ENCODE peak calls at places on chromosomes 11 and 22, in six cellular contexts. J is tibial artery, B is lower leg skin, L is fibroblast of pulmonary artery, Y is tibial nerve, V is sigmoid colon. U is an unnamed sample.

GRCh38 chr22:36910461-36910860 is 3.0 kb upstream of the CSF2RB start:
- DNase-seq in Y (no peak), V (no peak), B (no peak), J (no peak), L (no peak), U (no peak)

GRCh38 chr11:67056640-67057409 is at the start of gene RHOD:
- DNase-seq in B (no peak), V (no peak), Y (peak), L (no peak), J (peak), U (no peak)

GRCh38 chr22:47740109-47740805 is 977.8 kb downstream of the TBC1D22A start:
- DNase-seq in J (no peak), V (no peak), Y (no peak), B (peak), L (no peak), U (no peak)

GRCh38 chr22:18008136-18008535 is 16.2 kb downstream of the MICAL3 start:
- DNase-seq in B (peak), J (no peak), Y (no peak), V (no peak), L (no peak), U (no peak)

GRCh38 chr11:134625631-134626030 is 213.6 kb upstream of the B3GAT1 start:
- DNase-seq in J (no peak), B (peak), L (no peak), Y (no peak), V (no peak), U (no peak)

GRCh38 chr11:14342906-14343305 is 16.1 kb downstream of the RRAS2 start:
- DNase-seq in Y (no peak), L (peak), B (no peak), V (no peak), J (no peak), U (peak)

GRCh38 chr11:34417203-34417602 is 21.5 kb upstream of the CAT start:
- DNase-seq in B (no peak), V (no peak), J (no peak), L (no peak), Y (no peak), U (no peak)

GRCh38 chr22:18108187-18108586 is 2.4 kb upstream of the TUBA8 start:
- DNase-seq in B (no peak), L (no peak), V (no peak), Y (no peak), J (no peak), U (no peak)

GRCh38 chr11:129787518-129787917 is 28.1 kb upstream of the TMEM45B start:
- DNase-seq in J (no peak), L (no peak), Y (no peak), V (no peak), B (no peak), U (no peak)

GRCh38 chr11:47861762-47862161 is 13.6 kb upstream of the NUP160 start:
- DNase-seq in L (peak), V (no peak), J (no peak), B (no peak), Y (no peak), U (peak)

GRCh38 chr11:67286621-67287333 is 2.3 kb upstream of the ANKRD13D start:
- DNase-seq in J (no peak), V (peak), L (no peak), B (no peak), Y (no peak), U (no peak)

GRCh38 chr11:43582024-43582836 is 98.3 kb upstream of the HSD17B12 start:
- DNase-seq in J (no peak), L (no peak), V (no peak), B (no peak), Y (no peak), U (no peak)

GRCh38 chr11:120182790-120183491 is 27.9 kb upstream of the OAF start:
- DNase-seq in Y (peak), V (peak), J (peak), B (peak), L (no peak), U (peak)
- TF ChIP-seq CTCF in Y (no peak), V (peak), J (no peak), B (no peak), L (peak), U (peak)

GRCh38 chr11:1841511-1842148 is 2.8 kb downstream of the TNNI2 start:
- DNase-seq in J (no peak), Y (no peak), V (no peak), B (no peak), L (no peak), U (no peak)

GRCh38 chr11:1840780-1841480 is 2.1 kb downstream of the TNNI2 start:
- DNase-seq in B (no peak), Y (no peak), V (no peak), J (no peak), L (no peak), U (no peak)

GRCh38 chr11:1839204-1839923 is 583 bp downstream of the TNNI2 start:
- DNase-seq in B (no peak), L (no peak), Y (no peak), V (no peak), J (no peak), U (no peak)

GRCh38 chr11:1838426-1839131 is at the start of gene TNNI2:
- DNase-seq in B (no peak), J (no peak), V (no peak), L (no peak), Y (no peak), U (no peak)

DNA sequence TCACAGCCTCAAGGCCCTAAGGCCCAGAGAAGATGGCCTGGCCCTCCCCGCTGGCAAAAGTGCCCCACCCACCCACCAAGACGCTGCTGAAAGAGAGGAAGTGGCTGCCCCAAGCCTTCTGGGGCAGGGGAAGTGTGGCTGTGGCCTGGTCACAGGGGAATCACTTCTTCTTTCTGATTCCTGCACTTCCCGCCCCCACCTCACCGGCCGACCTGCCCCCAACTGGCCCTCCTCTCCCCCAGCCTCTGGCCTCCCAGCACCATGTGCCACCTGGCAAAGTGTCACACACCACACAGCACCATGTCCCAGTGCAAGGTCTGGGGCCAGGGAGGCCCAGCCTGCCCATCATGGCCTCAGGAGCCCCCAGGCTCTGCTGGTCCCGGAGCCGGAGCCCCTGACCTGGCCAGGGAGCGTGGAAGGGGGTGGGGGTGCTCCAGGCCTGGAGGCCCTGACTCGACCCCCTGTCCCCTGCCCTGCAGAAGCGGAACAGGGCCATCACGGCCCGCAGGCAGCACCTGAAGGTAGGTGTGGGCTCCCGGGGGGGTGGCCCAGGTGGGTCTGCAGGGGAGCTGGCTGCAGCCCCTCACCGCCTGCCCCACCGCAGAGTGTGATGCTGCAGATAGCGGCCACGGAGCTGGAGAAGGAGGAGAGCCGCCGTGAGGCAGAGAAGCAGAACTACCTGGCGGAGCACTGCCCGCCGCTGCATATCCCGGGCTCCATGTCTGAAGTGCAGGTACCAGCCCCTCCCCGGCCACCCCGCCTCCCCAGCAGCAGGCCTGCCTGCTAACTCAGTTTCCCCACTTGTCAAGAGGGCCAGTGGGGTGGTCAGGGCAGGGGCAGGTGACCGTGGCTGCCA is 1.4 kb downstream of the TNNI2 start:
- DNase-seq in B (no peak), V (no peak), L (no peak), J (no peak), Y (peak), U (no peak)
- H3K4me3 ChIP-seq in B (no peak), V (no peak), L (no peak), J (no peak), Y (peak), U (no peak)

GRCh38 chr11:45805305-45806071 is 539 bp downstream of the SLC35C1 start:
- DNase-seq in Y (no peak), V (peak), L (peak), B (peak), J (peak), U (peak)

GRCh38 chr11:45806072-45806933 is 1.4 kb downstream of the SLC35C1 start:
- DNase-seq in Y (no peak), J (peak), B (peak), V (no peak), L (no peak), U (no peak)

GRCh38 chr11:45802531-45803317 is 2.2 kb upstream of the SLC35C1 start:
- DNase-seq in L (no peak), J (peak), Y (no peak), V (peak), B (peak), U (no peak)

GRCh38 chr11:45804806-45805304 is at the start of gene SLC35C1:
- DNase-seq in L (peak), Y (peak), V (peak), J (peak), B (peak), U (peak)

DNA sequence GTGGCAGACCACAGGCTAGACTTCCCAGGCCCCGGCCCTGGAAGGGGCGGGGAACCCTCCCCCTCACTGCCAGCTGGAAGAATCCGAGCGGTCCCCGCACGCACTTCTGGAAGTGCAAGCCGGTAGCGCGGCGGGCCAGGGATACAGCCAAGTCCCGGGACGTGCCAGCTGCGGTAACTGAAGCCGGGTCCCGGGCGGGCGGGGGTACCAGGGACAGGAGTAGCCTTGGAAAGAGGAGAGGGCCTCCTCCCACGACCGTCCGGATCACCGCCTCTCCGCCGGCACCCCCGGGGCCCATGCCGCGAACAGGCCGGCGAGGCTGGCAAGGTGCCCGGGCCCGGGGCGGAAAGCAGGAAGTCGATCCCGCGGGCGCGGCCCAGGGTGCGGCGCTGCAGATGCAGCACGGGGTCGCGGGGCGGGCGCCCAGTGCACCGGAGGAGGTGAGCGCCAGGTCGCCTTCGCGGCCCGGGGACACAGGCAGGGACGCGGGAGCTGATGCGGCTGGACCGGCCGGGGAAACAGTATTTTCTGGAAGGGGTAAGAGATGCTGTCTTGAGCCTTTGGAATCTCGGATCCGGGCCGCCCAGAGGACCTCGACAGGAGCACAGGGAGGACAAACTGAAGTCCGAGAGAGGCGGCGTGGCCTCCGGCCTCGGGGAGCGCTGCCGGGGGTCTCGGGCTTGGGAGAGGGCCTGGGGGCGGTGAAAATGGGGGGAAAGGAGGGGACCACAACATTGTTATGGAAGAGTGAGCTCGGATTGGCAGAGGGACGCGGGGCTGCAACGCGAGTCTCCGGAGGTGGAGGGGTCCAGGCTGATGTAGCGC is 756 bp upstream of the SLC35C1 start:
- DNase-seq in Y (peak), J (peak), L (peak), V (peak), B (peak), U (peak)
- TF ChIP-seq CTCF in Y (no peak), J (no peak), L (no peak), V (no peak), B (no peak), U (no peak)

DNA sequence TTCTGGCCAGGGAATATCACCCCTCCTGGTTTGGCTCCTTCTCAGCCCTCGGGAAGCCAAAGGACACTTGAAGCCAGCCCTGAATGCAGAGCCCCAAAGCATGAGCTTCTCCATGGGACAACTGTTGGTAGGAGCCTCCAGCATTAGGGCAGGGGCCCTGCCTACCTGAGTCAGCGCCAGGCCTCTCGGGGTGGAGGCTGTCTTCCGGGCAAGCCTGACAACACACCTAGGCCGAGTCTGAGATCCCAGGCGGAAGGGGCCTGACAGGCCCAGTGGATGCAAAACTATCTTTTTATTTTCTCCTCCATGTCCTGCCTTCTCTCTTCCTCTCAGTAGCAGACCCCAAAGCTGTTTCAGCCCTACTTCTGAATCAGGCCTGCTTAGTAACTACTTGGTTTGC is 27.6 kb downstream of the RCOR2 start:
- DNase-seq in B (no peak), J (no peak), L (no peak), V (no peak), Y (no peak), U (no peak)
- H3K4me3 ChIP-seq in B (no peak), J (no peak), L (no peak), V (no peak), Y (no peak), U (no peak)

GRCh38 chr11:126123686-126124085 is 61.0 kb upstream of the CDON start:
- DNase-seq in Y (no peak), B (no peak), V (no peak), L (no peak), J (no peak), U (peak)
- TF ChIP-seq CTCF in Y (no peak), B (no peak), V (no peak), L (no peak), J (no peak), U (no peak)

GRCh38 chr11:91470656-91471055 is 754.0 kb upstream of the FAT3 start:
- DNase-seq in B (no peak), J (no peak), Y (no peak), L (no peak), V (no peak), U (no peak)
- H3K4me3 ChIP-seq in B (no peak), J (no peak), Y (no peak), L (no peak), V (no peak), U (no peak)

GRCh38 chr22:30245985-30246901 is at the start of gene LIF:
- DNase-seq in B (no peak), Y (no peak), L (peak), J (no peak), V (no peak), U (peak)
- TF ChIP-seq CTCF in B (no peak), Y (peak), L (no peak), J (no peak), V (no peak), U (no peak)

GRCh38 chr22:50532824-50533344 is 3.1 kb upstream of the TYMP start:
- DNase-seq in B (no peak), V (no peak), L (no peak), J (no peak), Y (no peak), U (no peak)

GRCh38 chr22:50531546-50532352 is 1.9 kb upstream of the TYMP start:
- DNase-seq in V (peak), B (peak), Y (peak), J (peak), L (peak), U (peak)

GRCh38 chr22:50530857-50531545 is 1.2 kb upstream of the TYMP start:
- DNase-seq in V (peak), Y (peak), L (peak), J (peak), B (peak), U (peak)

GRCh38 chr22:50530280-50530856 is 556 bp upstream of the TYMP start:
- DNase-seq in L (peak), J (peak), Y (peak), V (peak), B (peak), U (peak)

DNA sequence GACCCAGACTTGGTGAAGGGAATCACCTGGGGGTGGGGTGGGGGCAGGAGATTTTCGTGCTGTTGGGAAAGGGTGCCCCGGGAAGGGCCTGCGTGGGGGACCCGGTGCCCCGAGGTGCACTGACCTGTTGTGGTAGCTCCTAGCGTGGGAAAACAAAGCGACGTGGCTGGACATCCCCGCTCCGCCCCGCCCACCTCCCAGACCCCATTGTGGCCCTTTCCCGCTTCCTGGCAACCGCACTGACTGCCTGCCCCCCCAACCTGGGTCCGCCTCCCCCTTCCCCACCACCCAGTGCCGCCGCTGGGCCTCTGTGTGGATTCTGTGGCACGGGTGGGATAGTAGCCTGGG is 2.5 kb upstream of the TYMP start:
- DNase-seq in Y (no peak), J (no peak), L (no peak), B (no peak), V (no peak), U (no peak)
- H3K4me3 ChIP-seq in Y (peak), J (peak), L (peak), B (peak), V (peak), U (peak)

GRCh38 chr11:124071622-124071948 is 30.5 kb upstream of the OR10G7 start:
- DNase-seq in Y (no peak), J (no peak), B (no peak), L (no peak), V (no peak), U (no peak)
- TF ChIP-seq CTCF in Y (no peak), J (no peak), B (no peak), L (no peak), V (no peak), U (no peak)

GRCh38 chr11:69123593-69124545 is 31.9 kb upstream of the SMIM38 start:
- DNase-seq in L (no peak), Y (no peak), B (no peak), V (no peak), J (no peak), U (no peak)
- H3K4me3 ChIP-seq in L (no peak), Y (no peak), B (no peak), V (no peak), J (no peak), U (no peak)